ENCODE peak calls at places on chromosomes 2 and 18, in seven cellular contexts. One of them, this sample, is unnamed.

GRCh38 chr2:3789246-3789645 is 85.9 kb downstream of the DCDC2C start:
- DNase-seq in mesendoderm: no peak
- DNase-seq in GM12878: no peak
- DNase-seq in SK-N-SH: no peak
- DNase-seq in HCT116: no peak
- DNase-seq in GM23248: peak
- DNase-seq in A549: no peak
- DNase-seq in this sample: no peak

GRCh38 chr18:62616331-62616805 is 93.5 kb downstream of the ZCCHC2 start:
- DNase-seq in GM12878: no peak
- DNase-seq in mesendoderm: no peak
- DNase-seq in HCT116: no peak
- DNase-seq in GM23248: peak
- DNase-seq in SK-N-SH: no peak
- DNase-seq in A549: no peak
- DNase-seq in this sample: no peak

GRCh38 chr2:186477782-186478181 is 8.3 kb upstream of the ZC3H15 start:
- DNase-seq in GM12878: peak
- DNase-seq in GM23248: no peak
- DNase-seq in HCT116: no peak
- DNase-seq in A549: no peak
- DNase-seq in SK-N-SH: no peak
- DNase-seq in mesendoderm: no peak
- DNase-seq in this sample: no peak

GRCh38 chr2:233832869-233833812 is 21.2 kb downstream of the HJURP start:
- DNase-seq in HCT116: peak
- DNase-seq in GM23248: peak
- DNase-seq in SK-N-SH: peak
- DNase-seq in mesendoderm: peak
- DNase-seq in GM12878: no peak
- DNase-seq in A549: peak
- DNase-seq in this sample: no peak

GRCh38 chr2:241870081-241870541 is 582 bp downstream of the RTP5 start:
- DNase-seq in A549: no peak
- DNase-seq in HCT116: no peak
- DNase-seq in mesendoderm: no peak
- DNase-seq in GM23248: no peak
- DNase-seq in GM12878: no peak
- DNase-seq in SK-N-SH: peak
- DNase-seq in this sample: no peak

GRCh38 chr2:241584446-241584845 is 25.9 kb downstream of the BOK start:
- DNase-seq in GM23248: peak
- DNase-seq in HCT116: peak
- DNase-seq in SK-N-SH: no peak
- DNase-seq in A549: peak
- DNase-seq in mesendoderm: peak
- DNase-seq in GM12878: no peak
- DNase-seq in this sample: no peak

GRCh38 chr18:76435321-76435989 is 59.6 kb downstream of the ZNF516 start:
- DNase-seq in GM12878: no peak
- DNase-seq in GM23248: no peak
- DNase-seq in A549: no peak
- DNase-seq in mesendoderm: peak
- DNase-seq in HCT116: no peak
- DNase-seq in SK-N-SH: no peak
- DNase-seq in this sample: no peak

GRCh38 chr2:46849080-46849715 is 66.4 kb downstream of the MCFD2 start:
- DNase-seq in GM23248: peak
- DNase-seq in A549: peak
- DNase-seq in GM12878: no peak
- DNase-seq in mesendoderm: no peak
- DNase-seq in HCT116: no peak
- DNase-seq in SK-N-SH: no peak
- DNase-seq in this sample: no peak

GRCh38 chr2:66888791-66889631 is 454.1 kb downstream of the MEIS1 start:
- DNase-seq in A549: peak
- DNase-seq in GM23248: peak
- DNase-seq in GM12878: no peak
- DNase-seq in mesendoderm: no peak
- DNase-seq in HCT116: no peak
- DNase-seq in SK-N-SH: no peak
- DNase-seq in this sample: no peak

GRCh38 chr2:55311444-55311870 is 42.4 kb upstream of the MTIF2 start:
- DNase-seq in HCT116: no peak
- DNase-seq in SK-N-SH: no peak
- DNase-seq in GM12878: peak
- DNase-seq in A549: peak
- DNase-seq in mesendoderm: no peak
- DNase-seq in GM23248: peak
- DNase-seq in this sample: no peak

GRCh38 chr2:106972782-106973181 is 86.8 kb upstream of the ST6GAL2 start:
- DNase-seq in HCT116: no peak
- DNase-seq in GM12878: no peak
- DNase-seq in GM23248: peak
- DNase-seq in SK-N-SH: no peak
- DNase-seq in mesendoderm: no peak
- DNase-seq in A549: no peak
- DNase-seq in this sample: no peak

GRCh38 chr2:164835302-164835701 is 6.3 kb downstream of the COBLL1 start:
- DNase-seq in A549: no peak
- DNase-seq in SK-N-SH: no peak
- DNase-seq in HCT116: no peak
- DNase-seq in GM23248: no peak
- DNase-seq in GM12878: no peak
- DNase-seq in mesendoderm: no peak
- DNase-seq in this sample: no peak

GRCh38 chr18:58196164-58196563 is 152.1 kb downstream of the NEDD4L start:
- DNase-seq in mesendoderm: no peak
- DNase-seq in GM12878: no peak
- DNase-seq in A549: no peak
- DNase-seq in GM23248: peak
- DNase-seq in HCT116: no peak
- DNase-seq in SK-N-SH: no peak
- DNase-seq in this sample: no peak

GRCh38 chr2:134304726-134305509 is 51.0 kb downstream of the MGAT5 start:
- DNase-seq in GM12878: no peak
- DNase-seq in A549: no peak
- DNase-seq in HCT116: no peak
- DNase-seq in GM23248: no peak
- DNase-seq in mesendoderm: no peak
- DNase-seq in SK-N-SH: no peak
- DNase-seq in this sample: no peak

GRCh38 chr2:25585189-25585588 is 88.2 kb downstream of the DTNB start:
- DNase-seq in mesendoderm: no peak
- DNase-seq in HCT116: no peak
- DNase-seq in GM23248: no peak
- DNase-seq in A549: no peak
- DNase-seq in GM12878: no peak
- DNase-seq in SK-N-SH: no peak
- DNase-seq in this sample: no peak

GRCh38 chr2:219643788-219644398 is 16.5 kb downstream of the SLC4A3 start:
- DNase-seq in SK-N-SH: no peak
- DNase-seq in GM12878: no peak
- DNase-seq in GM23248: no peak
- DNase-seq in A549: peak
- DNase-seq in mesendoderm: peak
- DNase-seq in HCT116: no peak
- DNase-seq in this sample: no peak

GRCh38 chr2:54760310-54760709 is 36.8 kb downstream of the EML6 start:
- DNase-seq in HCT116: no peak
- DNase-seq in GM23248: no peak
- DNase-seq in GM12878: no peak
- DNase-seq in SK-N-SH: no peak
- DNase-seq in mesendoderm: no peak
- DNase-seq in A549: no peak
- DNase-seq in this sample: no peak

GRCh38 chr2:231191896-231192872 is 6.2 kb upstream of the ARMC9 start:
- DNase-seq in mesendoderm: peak
- DNase-seq in GM23248: peak
- DNase-seq in SK-N-SH: peak
- DNase-seq in GM12878: no peak
- DNase-seq in HCT116: no peak
- DNase-seq in A549: peak
- DNase-seq in this sample: no peak

GRCh38 chr2:112151701-112152440 is 13.7 kb downstream of the FBLN7 start:
- DNase-seq in GM23248: no peak
- DNase-seq in SK-N-SH: no peak
- DNase-seq in mesendoderm: no peak
- DNase-seq in A549: no peak
- DNase-seq in GM12878: no peak
- DNase-seq in HCT116: no peak
- DNase-seq in this sample: no peak

GRCh38 chr2:10204326-10205200 is 82.0 kb downstream of the RRM2 start:
- DNase-seq in A549: no peak
- DNase-seq in GM12878: no peak
- DNase-seq in SK-N-SH: peak
- DNase-seq in HCT116: no peak
- DNase-seq in mesendoderm: no peak
- DNase-seq in GM23248: peak
- DNase-seq in this sample: no peak

GRCh38 chr2:163573652-163574051 is 162.2 kb downstream of the FIGN start:
- DNase-seq in A549: no peak
- DNase-seq in GM23248: no peak
- DNase-seq in HCT116: no peak
- DNase-seq in mesendoderm: no peak
- DNase-seq in SK-N-SH: no peak
- DNase-seq in GM12878: no peak
- DNase-seq in this sample: no peak

GRCh38 chr2:163570391-163570790 is 165.4 kb downstream of the FIGN start:
- DNase-seq in GM23248: no peak
- DNase-seq in mesendoderm: no peak
- DNase-seq in SK-N-SH: no peak
- DNase-seq in GM12878: no peak
- DNase-seq in HCT116: no peak
- DNase-seq in A549: no peak
- DNase-seq in this sample: no peak

GRCh38 chr2:163574309-163574708 is 161.5 kb downstream of the FIGN start:
- DNase-seq in GM12878: no peak
- DNase-seq in SK-N-SH: no peak
- DNase-seq in HCT116: no peak
- DNase-seq in A549: no peak
- DNase-seq in mesendoderm: no peak
- DNase-seq in GM23248: no peak
- DNase-seq in this sample: no peak

DNA sequence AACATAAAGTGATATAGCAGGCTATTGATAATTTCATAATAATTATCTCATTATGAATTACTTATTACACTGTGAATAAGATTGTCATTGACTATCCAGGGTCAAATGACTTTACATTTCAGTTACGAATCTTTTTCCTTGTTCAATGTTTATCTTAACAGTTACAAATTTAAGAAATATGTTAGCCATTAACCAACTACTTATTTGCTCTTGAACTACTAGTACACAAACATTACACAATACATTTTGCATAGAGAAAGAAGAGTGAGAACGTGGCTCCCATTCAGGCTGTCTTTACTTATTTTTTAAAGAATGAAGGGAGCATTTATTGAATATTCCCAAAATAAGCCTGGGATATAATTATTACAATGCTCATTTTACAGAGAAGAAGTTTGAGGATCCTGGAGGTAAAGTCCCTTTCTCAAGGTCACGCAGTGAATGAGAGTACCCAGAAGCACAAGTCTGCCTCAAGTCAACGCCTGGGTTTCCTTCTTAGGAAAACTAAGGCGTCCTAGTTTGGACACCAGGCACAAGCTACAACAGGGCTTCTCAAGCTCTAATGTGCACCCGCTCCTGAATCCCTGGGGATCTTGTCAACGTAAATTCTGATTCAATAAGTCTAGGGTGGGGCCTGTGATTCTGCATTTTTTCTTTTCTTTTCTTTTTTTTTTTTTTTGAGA is 164.2 kb downstream of the FIGN start:
- DNase-seq in mesendoderm: no peak
- DNase-seq in SK-N-SH: no peak
- DNase-seq in HCT116: no peak
- DNase-seq in GM23248: no peak
- DNase-seq in GM12878: no peak
- DNase-seq in A549: peak
- DNase-seq in this sample: no peak
- H3K4me2 ChIP-seq in mesendoderm: no peak
- H3K4me2 ChIP-seq in SK-N-SH: no peak
- H3K4me2 ChIP-seq in HCT116: no peak
- H3K4me2 ChIP-seq in GM23248: no peak
- H3K4me2 ChIP-seq in GM12878: no peak
- H3K4me2 ChIP-seq in A549: peak
- H3K4me2 ChIP-seq in this sample: no peak

DNA sequence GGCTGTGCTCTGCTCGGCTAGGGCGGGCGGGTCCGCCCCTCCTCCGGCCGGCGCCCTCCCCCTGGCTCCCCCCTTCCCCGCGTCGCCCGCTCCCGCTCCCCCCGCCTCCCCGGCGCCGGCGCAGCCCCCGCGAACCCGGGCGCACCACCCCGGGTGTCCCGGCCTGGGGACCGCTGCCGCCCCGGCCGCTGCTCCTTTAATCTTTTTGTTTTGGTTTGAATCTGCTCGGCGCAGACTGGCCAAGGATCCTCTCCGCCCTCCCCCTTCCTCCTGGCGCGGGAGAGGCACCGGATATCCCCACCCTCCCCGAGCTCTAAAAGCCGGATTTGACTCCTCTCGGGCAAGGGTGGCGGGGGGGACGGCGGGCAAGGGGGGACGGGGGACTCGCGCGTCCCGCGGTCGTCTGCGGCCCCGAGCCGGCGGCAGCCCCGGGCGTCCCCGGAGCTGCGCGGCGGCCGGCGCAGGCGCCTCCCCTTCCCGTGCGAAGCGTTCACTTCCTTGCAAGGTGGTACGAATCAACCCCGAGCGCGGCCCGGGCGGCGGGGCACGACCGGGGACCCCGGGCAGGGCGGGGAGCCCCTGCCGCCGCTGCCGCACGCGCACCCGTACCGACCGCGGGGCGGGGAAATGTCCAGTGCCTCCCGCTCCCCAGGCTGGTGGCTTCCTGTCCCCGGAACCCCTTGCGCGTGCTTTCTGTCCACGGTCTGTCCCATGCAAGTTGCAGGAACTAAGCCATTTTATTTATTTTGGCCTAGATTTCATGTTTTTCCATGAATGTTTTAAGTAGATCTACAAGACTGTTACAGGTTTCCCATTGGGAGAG is at the start of gene PTGR3:
- DNase-seq in GM12878: peak
- DNase-seq in mesendoderm: peak
- DNase-seq in HCT116: peak
- DNase-seq in GM23248: peak
- DNase-seq in A549: peak
- DNase-seq in SK-N-SH: peak
- DNase-seq in this sample: peak
- H3K4me2 ChIP-seq in GM12878: peak
- H3K4me2 ChIP-seq in mesendoderm: peak
- H3K4me2 ChIP-seq in HCT116: peak
- H3K4me2 ChIP-seq in GM23248: peak
- H3K4me2 ChIP-seq in A549: peak
- H3K4me2 ChIP-seq in SK-N-SH: peak
- H3K4me2 ChIP-seq in this sample: peak

GRCh38 chr2:237720962-237721361 is 77.6 kb upstream of the RBM44 start:
- DNase-seq in GM12878: no peak
- DNase-seq in GM23248: peak
- DNase-seq in HCT116: no peak
- DNase-seq in A549: no peak
- DNase-seq in SK-N-SH: no peak
- DNase-seq in mesendoderm: no peak
- DNase-seq in this sample: no peak
- H3K4me2 ChIP-seq in GM12878: no peak
- H3K4me2 ChIP-seq in GM23248: no peak
- H3K4me2 ChIP-seq in HCT116: no peak
- H3K4me2 ChIP-seq in A549: peak
- H3K4me2 ChIP-seq in SK-N-SH: no peak
- H3K4me2 ChIP-seq in mesendoderm: no peak
- H3K4me2 ChIP-seq in this sample: no peak

GRCh38 chr18:48152549-48152948 is 222.1 kb upstream of the SMAD2 start:
- DNase-seq in GM23248: peak
- DNase-seq in mesendoderm: no peak
- DNase-seq in HCT116: no peak
- DNase-seq in A549: no peak
- DNase-seq in SK-N-SH: no peak
- DNase-seq in GM12878: no peak
- DNase-seq in this sample: no peak
- H3K4me2 ChIP-seq in GM23248: no peak
- H3K4me2 ChIP-seq in mesendoderm: no peak
- H3K4me2 ChIP-seq in HCT116: no peak
- H3K4me2 ChIP-seq in A549: no peak
- H3K4me2 ChIP-seq in SK-N-SH: no peak
- H3K4me2 ChIP-seq in GM12878: no peak
- H3K4me2 ChIP-seq in this sample: no peak